ENCODE peak calls at places on chromosomes 4 and X, in nine cellular contexts. O, Q, W, P, H, K, I, B and D are unnamed samples. For H3K9me3 and H3K27me3, the result is how much of the 10 kb centered on the place peaks cover.

GRCh38 chr4:80452768-80453167 is 117.2 kb downstream of the CFAP299 start:
- DNase-seq in O (no peak), Q (no peak), W (no peak), P (no peak), H (no peak), K (no peak), I (no peak), B (no peak), D (no peak)

GRCh38 chr4:19748470-19748869 is 503.2 kb upstream of the SLIT2 start:
- DNase-seq in O (no peak), Q (peak), W (no peak), P (no peak), H (peak), K (no peak), I (no peak), B (no peak), D (no peak)

GRCh38 chr4:63717384-63717783 is 691.9 kb downstream of the TECRL start:
- DNase-seq in O (no peak), Q (no peak), W (no peak), P (peak), H (no peak), K (no peak), I (peak), B (peak), D (no peak)

GRCh38 chr4:66489783-66490452 is 819.6 kb upstream of the EPHA5 start:
- DNase-seq in O (no peak), Q (peak), W (no peak), P (no peak), H (no peak), K (peak), I (no peak), B (peak), D (no peak)

GRCh38 chr4:72312032-72312650 is 256.9 kb downstream of the ADAMTS3 start:
- DNase-seq in O (peak), Q (peak), W (no peak), P (peak), H (peak), K (no peak), I (peak), B (peak), D (no peak)

GRCh38 chrX:136488706-136489105 is 959 bp downstream of the BRS3 start:
- DNase-seq in O (no peak), Q (no peak), W (no peak), P (no peak), H (no peak), K (no peak), I (no peak), B (peak), D (no peak)

GRCh38 chr4:154018659-154019058 is 229.8 kb upstream of the SFRP2 start:
- DNase-seq in O (no peak), Q (no peak), W (peak), P (peak), H (no peak), K (no peak), I (peak), B (no peak), D (no peak)

GRCh38 chr4:62618042-62618441 is 1417.9 kb downstream of the ADGRL3 start:
- DNase-seq in O (no peak), Q (no peak), W (no peak), P (no peak), H (no peak), K (no peak), I (no peak), B (no peak), D (no peak)

GRCh38 chr4:12635629-12636028 is 848.5 kb downstream of the RAB28 start:
- DNase-seq in O (no peak), Q (no peak), W (no peak), P (no peak), H (no peak), K (no peak), I (no peak), B (no peak), D (no peak)

GRCh38 chr4:151664289-151664688 is 96.5 kb downstream of the GATB start:
- DNase-seq in O (no peak), Q (no peak), W (no peak), P (peak), H (no peak), K (no peak), I (no peak), B (no peak), D (no peak)

GRCh38 chr4:147425019-147425418 is 55.9 kb upstream of the EDNRA start:
- DNase-seq in O (no peak), Q (no peak), W (no peak), P (no peak), H (no peak), K (no peak), I (no peak), B (no peak), D (no peak)

GRCh38 chrX:117835034-117835433 is 281.6 kb downstream of the KLHL13 start:
- DNase-seq in O (no peak), Q (no peak), W (no peak), P (peak), H (no peak), K (no peak), I (no peak), B (no peak), D (no peak)

GRCh38 chrX:63929608-63930007 is 144.6 kb upstream of the ARHGEF9 start:
- DNase-seq in O (no peak), Q (no peak), W (no peak), P (no peak), H (no peak), K (no peak), I (no peak), B (no peak), D (no peak)

GRCh38 chr4:3708103-3708510 is 58.1 kb upstream of the ADRA2C start:
- DNase-seq in O (peak), Q (peak), W (no peak), P (peak), H (peak), K (no peak), I (no peak), B (no peak), D (no peak)

GRCh38 chr4:117740736-117741135 is 293.6 kb upstream of the NDST3 start:
- DNase-seq in O (no peak), Q (no peak), W (no peak), P (no peak), H (no peak), K (no peak), I (no peak), B (no peak), D (no peak)

GRCh38 chrX:101764538-101764937 is 104.9 kb upstream of the ARMCX2 start:
- DNase-seq in O (no peak), Q (no peak), W (no peak), P (no peak), H (no peak), K (no peak), I (no peak), B (no peak), D (no peak)

GRCh38 chrX:41384041-41384705 is 50.2 kb downstream of the DDX3X start:
- DNase-seq in O (peak), Q (peak), W (peak), P (no peak), H (peak), K (peak), I (no peak), B (peak), D (no peak)

GRCh38 chr4:139720806-139721205 is 55.2 kb downstream of the MGST2 start:
- DNase-seq in O (no peak), Q (no peak), W (no peak), P (no peak), H (no peak), K (no peak), I (no peak), B (peak), D (no peak)

GRCh38 chrX:11597479-11597878 is 68.2 kb downstream of the ARHGAP6 start:
- DNase-seq in O (no peak), Q (peak), W (no peak), P (no peak), H (no peak), K (no peak), I (no peak), B (no peak), D (no peak)

GRCh38 chr4:184907216-184907615 is 81.4 kb upstream of the ACSL1 start:
- DNase-seq in O (no peak), Q (no peak), W (no peak), P (no peak), H (no peak), K (no peak), I (no peak), B (no peak), D (no peak)

GRCh38 chrX:38816158-38816557 is 14.9 kb downstream of the MID1IP1 start:
- DNase-seq in O (no peak), Q (no peak), W (peak), P (no peak), H (no peak), K (no peak), I (no peak), B (no peak), D (no peak)

GRCh38 chr4:62816566-62816965 is 1592.7 kb downstream of the TECRL start:
- DNase-seq in O (no peak), Q (no peak), W (no peak), P (no peak), H (no peak), K (no peak), I (no peak), B (no peak), D (peak)

GRCh38 chr4:169337510-169337909 is 66.8 kb upstream of the SH3RF1 start:
- DNase-seq in O (no peak), Q (peak), W (no peak), P (no peak), H (no peak), K (no peak), I (no peak), B (peak), D (no peak)

GRCh38 chrX:140948827-140949226 is 53.6 kb upstream of the SPANXB1 start:
- DNase-seq in O (no peak), Q (no peak), W (no peak), P (no peak), H (no peak), K (no peak), I (no peak), B (no peak), D (no peak)

GRCh38 chrX:31185884-31186283 is 114.0 kb upstream of the FTHL17 start:
- DNase-seq in O (no peak), Q (no peak), W (no peak), P (no peak), H (no peak), K (no peak), I (no peak), B (no peak), D (no peak)

GRCh38 chr4:79445371-79445781 is 37.3 kb upstream of the GK2 start:
- DNase-seq in O (no peak), Q (peak), W (no peak), P (peak), H (no peak), K (no peak), I (peak), B (peak), D (no peak)

GRCh38 chr4:56084849-56085248 is 136.1 kb downstream of the CEP135 start:
- DNase-seq in O (no peak), Q (no peak), W (no peak), P (no peak), H (no peak), K (no peak), I (no peak), B (no peak), D (no peak)

GRCh38 chr4:55854132-55854531 is 684 bp downstream of the EXOC1 start:
- DNase-seq in O (no peak), Q (peak), W (no peak), P (no peak), H (no peak), K (no peak), I (no peak), B (peak), D (no peak)

GRCh38 chr4:183136880-183137279 is 37.8 kb downstream of the WWC2 start:
- DNase-seq in O (no peak), Q (no peak), W (no peak), P (no peak), H (no peak), K (no peak), I (no peak), B (no peak), D (no peak)

GRCh38 chrX:134602410-134602809 is 55.9 kb downstream of the PLAC1 start:
- DNase-seq in O (no peak), Q (no peak), W (no peak), P (no peak), H (no peak), K (no peak), I (no peak), B (no peak), D (no peak)

GRCh38 chr4:169283114-169283509 is 12.4 kb upstream of the SH3RF1 start:
- DNase-seq in O (no peak), Q (peak), W (no peak), P (no peak), H (no peak), K (peak), I (no peak), B (peak), D (no peak)

GRCh38 chr4:185902654-185903053 is 90.7 kb upstream of the SORBS2 start:
- DNase-seq in O (no peak), Q (no peak), W (no peak), P (no peak), H (no peak), K (no peak), I (no peak), B (no peak), D (no peak)

DNA sequence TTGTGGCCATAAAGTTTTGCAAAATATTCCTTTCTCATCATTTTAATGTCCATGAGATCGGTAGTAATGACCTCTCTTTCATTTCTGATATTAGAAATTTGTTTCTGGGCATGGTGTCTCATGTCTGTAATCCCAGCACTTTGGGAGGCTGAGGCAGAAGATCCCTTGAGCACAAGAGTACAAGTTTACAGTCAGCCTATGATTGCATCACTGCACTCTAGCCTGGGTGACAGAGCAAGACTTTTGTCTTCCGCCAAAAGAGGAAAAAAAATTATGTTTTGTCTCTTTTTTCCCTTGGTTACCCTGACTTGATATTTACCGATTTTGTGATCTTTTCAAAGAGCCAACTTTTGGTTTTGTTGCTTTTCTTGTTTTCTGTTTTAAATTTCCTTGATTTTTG is 10.8 kb upstream of the NKAP start:
- DNase-seq in O (no peak), Q (no peak), W (no peak), P (no peak), H (no peak), K (no peak), I (no peak), B (no peak), D (no peak)
- H3K4me3 ChIP-seq in O (no peak), Q (no peak), W (no peak), P (no peak), H (no peak), K (no peak), I (no peak), B (no peak), D (no peak)

DNA sequence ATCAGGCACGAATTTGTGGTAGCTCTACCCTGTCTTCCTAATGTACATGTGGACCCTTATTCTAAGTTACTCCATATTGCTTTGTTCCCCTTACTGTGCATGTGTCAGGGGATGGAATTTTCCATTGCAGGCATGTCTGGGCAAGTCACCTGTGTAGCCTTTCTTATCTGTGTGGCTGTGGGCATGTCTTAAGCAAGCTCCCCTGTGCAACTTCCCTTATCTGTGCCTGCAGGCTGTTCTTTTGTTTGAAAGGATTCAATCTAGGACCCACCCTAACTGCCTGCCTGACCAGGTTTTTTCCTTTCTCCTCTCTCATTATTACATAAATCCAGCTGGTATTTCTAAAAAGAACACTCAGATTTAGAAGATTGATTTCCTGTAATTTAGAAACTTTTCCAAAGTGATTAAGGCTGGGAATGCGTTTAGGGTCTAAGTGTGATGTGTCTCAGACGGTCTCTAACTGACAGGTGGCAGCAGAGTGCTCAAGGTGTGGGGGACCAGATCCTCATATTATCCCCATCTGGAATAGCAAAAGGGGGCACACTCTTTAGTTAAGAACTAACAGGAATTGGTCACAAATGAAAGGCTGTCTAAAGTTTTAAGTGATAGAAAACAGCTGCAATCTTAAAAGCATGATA is 198.9 kb upstream of the PPP1R2C start:
- DNase-seq in O (no peak), Q (no peak), W (peak), P (no peak), H (no peak), K (no peak), I (no peak), B (peak), D (peak)
- H3K9me3 ChIP-seq in O (under half), Q (under half), W (under half), P (under half), H (under half), K (under half), I (under half), B (under half), D (under half)

GRCh38 chrX:32525234-32525633 is 686.1 kb downstream of the DMD start:
- DNase-seq in O (no peak), Q (no peak), W (no peak), P (no peak), H (no peak), K (no peak), I (no peak), B (no peak), D (no peak)
- H3K27me3 ChIP-seq in O (under half), Q (under half), W (under half), P (under half), H (under half), K (under half), I (under half), B (under half), D (under half)

DNA sequence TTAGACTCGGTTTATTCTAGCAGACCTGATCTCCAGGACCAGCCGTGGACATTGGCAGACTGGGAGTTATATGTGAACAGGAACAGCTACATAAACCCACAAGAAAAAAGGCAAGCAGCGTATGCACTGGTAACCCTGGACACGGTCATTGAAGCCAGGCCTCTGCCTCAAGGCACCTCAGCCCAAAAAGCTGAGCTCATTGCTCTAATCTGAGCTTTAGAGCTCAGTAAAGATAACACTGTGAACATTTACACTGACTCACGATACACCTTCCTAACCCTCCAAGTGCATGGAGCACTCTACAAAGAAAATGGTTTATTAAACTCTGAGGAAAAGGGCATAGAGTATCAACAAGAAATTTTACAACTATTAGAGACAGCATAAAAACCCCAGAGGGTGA is 148.9 kb upstream of the FGF16 start:
- DNase-seq in O (no peak), Q (no peak), W (no peak), P (no peak), H (no peak), K (no peak), I (no peak), B (no peak), D (no peak)
- H3K4me3 ChIP-seq in O (no peak), Q (no peak), W (no peak), P (no peak), H (no peak), K (no peak), I (no peak), B (no peak), D (no peak)

DNA sequence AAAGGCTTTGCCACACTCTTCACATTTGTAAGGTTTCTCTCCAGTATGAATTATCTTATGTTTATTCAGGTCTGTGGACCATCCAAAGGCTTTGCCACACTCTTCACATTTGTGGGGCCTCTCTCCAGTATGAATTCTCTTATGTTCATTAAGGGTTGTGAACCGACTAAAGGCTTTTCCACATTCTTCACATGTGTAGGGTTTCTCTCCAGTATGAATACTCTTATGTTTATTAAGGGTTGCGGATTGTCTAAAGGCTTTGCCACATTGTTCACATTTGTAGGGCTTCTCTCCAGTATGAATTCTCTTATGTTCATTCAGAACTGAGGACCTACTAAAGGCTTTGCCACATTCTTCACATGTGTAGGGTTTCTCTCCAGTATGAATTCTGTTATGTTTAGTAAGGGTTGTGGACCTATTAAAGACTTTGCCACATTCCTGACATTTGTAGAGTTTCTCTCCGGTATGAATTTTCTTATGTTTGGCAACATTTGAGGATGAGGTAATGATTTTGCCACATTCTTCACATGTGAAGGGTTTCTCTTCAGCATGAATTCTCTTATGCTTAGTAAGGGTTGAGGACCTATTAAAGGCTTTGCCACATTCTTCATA is 33.7 kb downstream of the ZNF732 start:
- DNase-seq in O (no peak), Q (no peak), W (no peak), P (no peak), H (no peak), K (no peak), I (no peak), B (no peak), D (no peak)
- H3K9me3 ChIP-seq in O (under half), Q (half or more), W (half or more), P (half or more), H (under half), K (under half), I (half or more), B (under half), D (under half)

DNA sequence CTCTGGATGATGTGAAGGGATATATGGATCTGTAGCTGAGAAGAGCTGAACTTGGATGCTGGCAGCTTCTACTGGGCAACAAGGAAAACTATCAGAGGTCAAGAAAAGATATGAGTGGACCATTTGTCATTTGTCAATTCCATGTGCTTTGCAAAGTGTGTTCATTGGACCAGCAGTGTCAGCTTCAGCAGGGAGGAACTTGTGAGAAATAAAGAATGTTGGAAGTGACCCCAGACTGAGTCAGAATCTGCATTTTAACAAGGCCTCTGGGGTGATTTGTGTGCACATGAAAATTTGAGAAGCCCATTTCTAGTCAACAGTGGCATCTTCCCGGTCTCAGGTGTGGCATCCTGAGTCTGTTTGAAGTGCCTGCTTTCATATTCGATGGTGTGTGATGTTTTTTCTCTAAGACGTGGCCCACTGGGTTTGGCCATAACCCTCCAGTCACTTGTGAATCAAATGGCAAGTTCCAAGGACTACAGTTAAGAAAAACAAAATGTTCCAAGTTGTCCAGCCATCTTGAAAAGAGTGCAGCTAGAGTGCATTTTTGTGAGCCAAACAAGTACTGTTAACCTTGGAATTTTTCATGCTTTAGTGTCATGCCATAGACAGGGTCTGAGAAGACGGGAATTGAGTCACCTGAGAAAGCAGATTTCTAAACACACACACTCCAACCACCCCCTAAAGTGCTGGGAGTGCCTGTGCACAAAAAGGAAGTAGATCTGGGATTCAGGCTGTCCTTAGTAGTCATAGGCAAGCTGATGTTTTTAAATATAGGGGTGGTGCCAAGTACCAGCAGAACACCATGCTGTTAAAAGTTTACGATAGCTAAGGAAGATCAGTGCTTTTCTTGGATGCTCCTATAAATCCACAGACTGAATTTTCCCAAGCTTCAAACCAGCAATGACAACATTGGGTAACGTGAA is 26.4 kb downstream of the GPM6B start:
- DNase-seq in O (no peak), Q (no peak), W (no peak), P (no peak), H (no peak), K (no peak), I (no peak), B (no peak), D (no peak)
- H3K27me3 ChIP-seq in O (under half), Q (under half), W (under half), P (under half), H (under half), K (under half), I (under half), B (under half), D (under half)